ENCODE peak calls at places on chromosomes 13 and 19, in four cellular contexts. W, O, P and I are unnamed samples.

GRCh38 chr19:9934132-9934950 is 2.0 kb downstream of the OLFM2 start:
- DNase-seq in W (peak), O (peak), P (peak), I (peak)

GRCh38 chr19:18204394-18205179 is 745 bp upstream of the RAB3A start:
- DNase-seq in W (peak), O (no peak), P (no peak), I (peak)

GRCh38 chr13:94703271-94703670 is 9.1 kb downstream of the SOX21 start:
- DNase-seq in W (no peak), O (no peak), P (no peak), I (no peak)

GRCh38 chr19:3720533-3720917 is 12.3 kb downstream of the TJP3 start:
- DNase-seq in W (no peak), O (no peak), P (no peak), I (peak)

GRCh38 chr19:56084835-56085536 is 36.1 kb downstream of the ZNF787 start:
- DNase-seq in W (no peak), O (no peak), P (no peak), I (no peak)

GRCh38 chr13:109756778-109757177 is 29.6 kb downstream of the IRS2 start:
- DNase-seq in W (no peak), O (no peak), P (no peak), I (no peak)

GRCh38 chr13:36880961-36881360 is 39.1 kb downstream of the SMAD9 start:
- DNase-seq in W (no peak), O (peak), P (peak), I (no peak)

GRCh38 chr19:919157-920050 is 2.3 kb downstream of the KISS1R start:
- DNase-seq in W (peak), O (no peak), P (no peak), I (no peak)

GRCh38 chr19:39212377-39212742 is 8.3 kb upstream of the SYCN start:
- DNase-seq in W (peak), O (peak), P (peak), I (peak)

GRCh38 chr19:32318884-32319520 is 26.4 kb upstream of the ZNF507 start:
- DNase-seq in W (peak), O (peak), P (peak), I (peak)
- TF ChIP-seq CTCF in W (peak), O (no peak), P (peak), I (peak)

GRCh38 chr19:16588089-16588823 is 16.0 kb upstream of the SLC35E1 start:
- DNase-seq in W (no peak), O (peak), P (peak), I (no peak)
- TF ChIP-seq CTCF in W (no peak), O (no peak), P (peak), I (no peak)

GRCh38 chr13:103762523-103762922 is 696.3 kb upstream of the SLC10A2 start:
- DNase-seq in W (no peak), O (no peak), P (no peak), I (no peak)
- TF ChIP-seq CTCF in W (no peak), O (no peak), P (no peak), I (no peak)

DNA sequence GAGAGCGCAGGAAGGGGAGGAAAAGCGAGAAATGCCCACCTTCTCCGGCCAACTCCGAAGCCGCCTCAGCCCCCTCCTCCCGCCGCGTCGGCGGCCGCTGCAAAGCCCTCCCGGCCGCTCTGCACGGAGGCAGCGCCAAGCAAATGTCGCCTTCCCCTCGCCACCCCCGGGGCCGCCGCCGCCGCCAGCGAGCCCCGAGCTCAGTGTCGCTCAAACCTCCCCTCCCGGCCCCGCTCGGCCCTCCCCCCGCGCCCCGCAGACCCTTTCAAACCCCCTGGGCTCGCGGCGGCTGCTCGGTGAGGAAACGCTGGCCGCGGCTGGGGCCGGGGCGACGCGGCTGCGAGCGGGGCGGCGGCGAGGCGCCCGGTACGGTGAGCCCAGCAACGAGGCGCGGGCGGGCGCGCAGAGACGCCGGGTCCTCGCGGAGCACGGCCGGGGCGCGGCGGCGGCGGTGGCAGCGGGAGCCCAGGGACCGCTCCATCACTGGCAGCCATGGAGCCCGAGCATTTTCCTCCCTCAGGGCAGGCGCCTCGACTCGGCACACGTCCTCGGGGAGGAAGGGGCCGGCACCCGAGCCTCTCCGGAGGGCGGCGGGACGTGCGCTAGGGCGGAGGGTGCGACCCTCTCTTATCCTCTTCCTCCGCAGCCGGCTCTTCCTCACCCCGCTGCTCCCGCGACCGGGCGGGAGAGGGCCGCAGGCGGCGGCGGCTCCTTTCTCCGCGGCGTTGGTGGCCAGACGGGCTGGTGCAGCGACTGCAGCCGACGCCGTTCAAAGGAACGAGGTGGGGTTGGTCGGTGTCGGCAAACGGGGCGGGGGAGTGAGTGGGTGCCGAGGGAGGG is 486 bp upstream of the TSC22D1 start:
- DNase-seq in W (peak), O (no peak), P (peak), I (no peak)
- TF ChIP-seq CTCF in W (no peak), O (no peak), P (no peak), I (no peak)

GRCh38 chr19:50705422-50706019 is 14.1 kb downstream of the SHANK1 start:
- DNase-seq in W (peak), O (peak), P (peak), I (peak)
- TF ChIP-seq CTCF in W (peak), O (peak), P (peak), I (peak)

GRCh38 chr13:71879129-71879535 is 12.1 kb upstream of the DACH1 start:
- DNase-seq in W (no peak), O (peak), P (peak), I (peak)
- TF ChIP-seq CTCF in W (peak), O (peak), P (peak), I (peak)

GRCh38 chr13:45731455-45731854 is 29.3 kb downstream of the CBY2 start:
- DNase-seq in W (no peak), O (no peak), P (no peak), I (no peak)
- TF ChIP-seq CTCF in W (no peak), O (no peak), P (no peak), I (no peak)